ENCODE peak calls at places on chromosomes 7 and 10, in nine cellular contexts. One of them, this sample, is unnamed.

GRCh38 chr7:99457050-99457645 is 8.8 kb downstream of the ATP5MF start:
- DNase-seq in cardiac fibroblast: no peak
- DNase-seq in H9: no peak
- DNase-seq in neural progenitor cell: no peak
- DNase-seq in DND-41: no peak
- DNase-seq in WTC11: no peak
- DNase-seq in fibroblast of lung: no peak
- DNase-seq in activated CD8-positive, alpha-beta T cell treated with anti-CD3 and anti-CD28 coated beads for 36 hours: no peak
- DNase-seq in stomach: no peak
- DNase-seq in this sample: no peak

GRCh38 chr10:22816298-22816653 is 101.9 kb upstream of the PIP4K2A start:
- DNase-seq in fibroblast of lung: peak
- DNase-seq in DND-41: no peak
- DNase-seq in activated CD8-positive, alpha-beta T cell treated with anti-CD3 and anti-CD28 coated beads for 36 hours: peak
- DNase-seq in stomach: no peak
- DNase-seq in WTC11: no peak
- DNase-seq in neural progenitor cell: no peak
- DNase-seq in H9: no peak
- DNase-seq in cardiac fibroblast: peak
- DNase-seq in this sample: no peak

GRCh38 chr7:80095545-80095944 is 39.1 kb upstream of the GNAI1 start:
- DNase-seq in fibroblast of lung: no peak
- DNase-seq in DND-41: no peak
- DNase-seq in H9: no peak
- DNase-seq in stomach: no peak
- DNase-seq in cardiac fibroblast: peak
- DNase-seq in activated CD8-positive, alpha-beta T cell treated with anti-CD3 and anti-CD28 coated beads for 36 hours: no peak
- DNase-seq in neural progenitor cell: no peak
- DNase-seq in WTC11: no peak
- DNase-seq in this sample: no peak

GRCh38 chr7:31776616-31777015 is 89.6 kb downstream of the PPP1R17 start:
- DNase-seq in H9: no peak
- DNase-seq in DND-41: no peak
- DNase-seq in neural progenitor cell: peak
- DNase-seq in activated CD8-positive, alpha-beta T cell treated with anti-CD3 and anti-CD28 coated beads for 36 hours: no peak
- DNase-seq in fibroblast of lung: peak
- DNase-seq in WTC11: no peak
- DNase-seq in stomach: no peak
- DNase-seq in cardiac fibroblast: peak
- DNase-seq in this sample: no peak

GRCh38 chr7:128863433-128863989 is 855 bp downstream of the ATP6V1F start:
- DNase-seq in H9: peak
- DNase-seq in activated CD8-positive, alpha-beta T cell treated with anti-CD3 and anti-CD28 coated beads for 36 hours: peak
- DNase-seq in WTC11: peak
- DNase-seq in DND-41: peak
- DNase-seq in stomach: peak
- DNase-seq in neural progenitor cell: peak
- DNase-seq in fibroblast of lung: peak
- DNase-seq in cardiac fibroblast: peak
- DNase-seq in this sample: peak

GRCh38 chr10:132725202-132725601 is 60.7 kb downstream of the NKX6-2 start:
- DNase-seq in fibroblast of lung: no peak
- DNase-seq in cardiac fibroblast: no peak
- DNase-seq in stomach: no peak
- DNase-seq in H9: no peak
- DNase-seq in activated CD8-positive, alpha-beta T cell treated with anti-CD3 and anti-CD28 coated beads for 36 hours: no peak
- DNase-seq in WTC11: no peak
- DNase-seq in DND-41: no peak
- DNase-seq in neural progenitor cell: no peak
- DNase-seq in this sample: no peak

GRCh38 chr7:36946401-36946739 is 222.1 kb upstream of the AOAH start:
- DNase-seq in WTC11: no peak
- DNase-seq in neural progenitor cell: no peak
- DNase-seq in H9: no peak
- DNase-seq in stomach: no peak
- DNase-seq in fibroblast of lung: no peak
- DNase-seq in cardiac fibroblast: no peak
- DNase-seq in activated CD8-positive, alpha-beta T cell treated with anti-CD3 and anti-CD28 coated beads for 36 hours: no peak
- DNase-seq in DND-41: no peak
- DNase-seq in this sample: no peak

GRCh38 chr10:52951819-52952218 is 179.2 kb upstream of the MBL2 start:
- DNase-seq in WTC11: peak
- DNase-seq in activated CD8-positive, alpha-beta T cell treated with anti-CD3 and anti-CD28 coated beads for 36 hours: peak
- DNase-seq in fibroblast of lung: peak
- DNase-seq in DND-41: no peak
- DNase-seq in cardiac fibroblast: peak
- DNase-seq in neural progenitor cell: peak
- DNase-seq in stomach: peak
- DNase-seq in H9: peak
- DNase-seq in this sample: peak

GRCh38 chr10:132834891-132835847 is 49.2 kb upstream of the NKX6-2 start:
- DNase-seq in WTC11: no peak
- DNase-seq in activated CD8-positive, alpha-beta T cell treated with anti-CD3 and anti-CD28 coated beads for 36 hours: no peak
- DNase-seq in neural progenitor cell: no peak
- DNase-seq in DND-41: no peak
- DNase-seq in fibroblast of lung: no peak
- DNase-seq in cardiac fibroblast: no peak
- DNase-seq in stomach: no peak
- DNase-seq in H9: peak
- DNase-seq in this sample: no peak

GRCh38 chr7:27182861-27183681 is 2.0 kb downstream of the HOXA11 start:
- DNase-seq in fibroblast of lung: no peak
- DNase-seq in activated CD8-positive, alpha-beta T cell treated with anti-CD3 and anti-CD28 coated beads for 36 hours: no peak
- DNase-seq in neural progenitor cell: peak
- DNase-seq in H9: peak
- DNase-seq in cardiac fibroblast: no peak
- DNase-seq in stomach: peak
- DNase-seq in DND-41: no peak
- DNase-seq in WTC11: peak
- DNase-seq in this sample: no peak

GRCh38 chr10:122287584-122287983 is 16.5 kb downstream of the BTBD16 start:
- DNase-seq in neural progenitor cell: no peak
- DNase-seq in stomach: no peak
- DNase-seq in cardiac fibroblast: no peak
- DNase-seq in WTC11: no peak
- DNase-seq in activated CD8-positive, alpha-beta T cell treated with anti-CD3 and anti-CD28 coated beads for 36 hours: no peak
- DNase-seq in H9: no peak
- DNase-seq in DND-41: no peak
- DNase-seq in fibroblast of lung: no peak
- DNase-seq in this sample: no peak

GRCh38 chr7:30795161-30795943 is 24.1 kb downstream of the MINDY4 start:
- DNase-seq in DND-41: no peak
- DNase-seq in activated CD8-positive, alpha-beta T cell treated with anti-CD3 and anti-CD28 coated beads for 36 hours: no peak
- DNase-seq in cardiac fibroblast: no peak
- DNase-seq in WTC11: no peak
- DNase-seq in H9: no peak
- DNase-seq in stomach: no peak
- DNase-seq in neural progenitor cell: no peak
- DNase-seq in fibroblast of lung: no peak
- DNase-seq in this sample: no peak

GRCh38 chr10:37520488-37520887 is 336.9 kb downstream of the ZNF248 start:
- DNase-seq in H9: no peak
- DNase-seq in fibroblast of lung: no peak
- DNase-seq in stomach: no peak
- DNase-seq in neural progenitor cell: no peak
- DNase-seq in DND-41: no peak
- DNase-seq in cardiac fibroblast: no peak
- DNase-seq in WTC11: no peak
- DNase-seq in activated CD8-positive, alpha-beta T cell treated with anti-CD3 and anti-CD28 coated beads for 36 hours: no peak
- DNase-seq in this sample: no peak

GRCh38 chr7:27204851-27205322 is 5.0 kb upstream of the HOXA13 start:
- DNase-seq in activated CD8-positive, alpha-beta T cell treated with anti-CD3 and anti-CD28 coated beads for 36 hours: no peak
- DNase-seq in neural progenitor cell: peak
- DNase-seq in H9: peak
- DNase-seq in stomach: no peak
- DNase-seq in fibroblast of lung: no peak
- DNase-seq in DND-41: no peak
- DNase-seq in cardiac fibroblast: no peak
- DNase-seq in WTC11: no peak
- DNase-seq in this sample: no peak

GRCh38 chr7:102415685-102416225 is 17.6 kb upstream of the ORAI2 start:
- DNase-seq in DND-41: no peak
- DNase-seq in cardiac fibroblast: no peak
- DNase-seq in neural progenitor cell: no peak
- DNase-seq in H9: no peak
- DNase-seq in fibroblast of lung: no peak
- DNase-seq in stomach: no peak
- DNase-seq in WTC11: no peak
- DNase-seq in activated CD8-positive, alpha-beta T cell treated with anti-CD3 and anti-CD28 coated beads for 36 hours: peak
- DNase-seq in this sample: no peak

GRCh38 chr7:949021-949934 is 5.2 kb downstream of the ADAP1 start:
- DNase-seq in H9: peak
- DNase-seq in stomach: peak
- DNase-seq in fibroblast of lung: no peak
- DNase-seq in activated CD8-positive, alpha-beta T cell treated with anti-CD3 and anti-CD28 coated beads for 36 hours: no peak
- DNase-seq in cardiac fibroblast: no peak
- DNase-seq in DND-41: no peak
- DNase-seq in WTC11: no peak
- DNase-seq in neural progenitor cell: no peak
- DNase-seq in this sample: no peak
- TF ChIP-seq CTCF in H9: no peak
- TF ChIP-seq CTCF in stomach: no peak
- TF ChIP-seq CTCF in fibroblast of lung: no peak
- TF ChIP-seq CTCF in activated CD8-positive, alpha-beta T cell treated with anti-CD3 and anti-CD28 coated beads for 36 hours: no peak
- TF ChIP-seq CTCF in cardiac fibroblast: no peak
- TF ChIP-seq CTCF in DND-41: no peak
- TF ChIP-seq CTCF in WTC11: no peak
- TF ChIP-seq CTCF in neural progenitor cell: no peak
- TF ChIP-seq CTCF in this sample: no peak

GRCh38 chr10:69376662-69377061 is 40.1 kb downstream of the TACR2 start:
- DNase-seq in stomach: no peak
- DNase-seq in cardiac fibroblast: no peak
- DNase-seq in fibroblast of lung: no peak
- DNase-seq in WTC11: no peak
- DNase-seq in H9: no peak
- DNase-seq in activated CD8-positive, alpha-beta T cell treated with anti-CD3 and anti-CD28 coated beads for 36 hours: no peak
- DNase-seq in DND-41: no peak
- DNase-seq in neural progenitor cell: no peak
- DNase-seq in this sample: no peak

GRCh38 chr10:69377191-69377590 is 39.5 kb downstream of the TACR2 start:
- DNase-seq in stomach: no peak
- DNase-seq in activated CD8-positive, alpha-beta T cell treated with anti-CD3 and anti-CD28 coated beads for 36 hours: no peak
- DNase-seq in neural progenitor cell: no peak
- DNase-seq in DND-41: no peak
- DNase-seq in fibroblast of lung: no peak
- DNase-seq in WTC11: no peak
- DNase-seq in H9: no peak
- DNase-seq in cardiac fibroblast: no peak
- DNase-seq in this sample: no peak

GRCh38 chr10:69374931-69375306 is 41.8 kb downstream of the TACR2 start:
- DNase-seq in H9: no peak
- DNase-seq in fibroblast of lung: no peak
- DNase-seq in neural progenitor cell: no peak
- DNase-seq in cardiac fibroblast: no peak
- DNase-seq in activated CD8-positive, alpha-beta T cell treated with anti-CD3 and anti-CD28 coated beads for 36 hours: no peak
- DNase-seq in WTC11: no peak
- DNase-seq in stomach: no peak
- DNase-seq in DND-41: no peak
- DNase-seq in this sample: no peak

GRCh38 chr10:69374242-69374641 is 42.5 kb downstream of the TACR2 start:
- DNase-seq in activated CD8-positive, alpha-beta T cell treated with anti-CD3 and anti-CD28 coated beads for 36 hours: no peak
- DNase-seq in WTC11: no peak
- DNase-seq in cardiac fibroblast: no peak
- DNase-seq in DND-41: no peak
- DNase-seq in fibroblast of lung: no peak
- DNase-seq in H9: no peak
- DNase-seq in stomach: no peak
- DNase-seq in neural progenitor cell: no peak
- DNase-seq in this sample: no peak

GRCh38 chr10:69375307-69376151 is 41.2 kb downstream of the TACR2 start:
- DNase-seq in WTC11: peak
- DNase-seq in fibroblast of lung: peak
- DNase-seq in DND-41: no peak
- DNase-seq in activated CD8-positive, alpha-beta T cell treated with anti-CD3 and anti-CD28 coated beads for 36 hours: peak
- DNase-seq in neural progenitor cell: peak
- DNase-seq in cardiac fibroblast: no peak
- DNase-seq in H9: peak
- DNase-seq in stomach: no peak
- DNase-seq in this sample: no peak
- TF ChIP-seq CTCF in WTC11: no peak
- TF ChIP-seq CTCF in fibroblast of lung: no peak
- TF ChIP-seq CTCF in DND-41: no peak
- TF ChIP-seq CTCF in activated CD8-positive, alpha-beta T cell treated with anti-CD3 and anti-CD28 coated beads for 36 hours: no peak
- TF ChIP-seq CTCF in neural progenitor cell: no peak
- TF ChIP-seq CTCF in cardiac fibroblast: no peak
- TF ChIP-seq CTCF in H9: no peak
- TF ChIP-seq CTCF in stomach: no peak
- TF ChIP-seq CTCF in this sample: no peak

GRCh38 chr7:76165106-76165972 is 36.4 kb upstream of the SRRM3 start:
- DNase-seq in neural progenitor cell: no peak
- DNase-seq in H9: peak
- DNase-seq in DND-41: no peak
- DNase-seq in fibroblast of lung: no peak
- DNase-seq in WTC11: no peak
- DNase-seq in cardiac fibroblast: no peak
- DNase-seq in activated CD8-positive, alpha-beta T cell treated with anti-CD3 and anti-CD28 coated beads for 36 hours: no peak
- DNase-seq in stomach: peak
- DNase-seq in this sample: no peak
- TF ChIP-seq CTCF in neural progenitor cell: no peak
- TF ChIP-seq CTCF in H9: no peak
- TF ChIP-seq CTCF in DND-41: no peak
- TF ChIP-seq CTCF in fibroblast of lung: no peak
- TF ChIP-seq CTCF in WTC11: no peak
- TF ChIP-seq CTCF in cardiac fibroblast: no peak
- TF ChIP-seq CTCF in activated CD8-positive, alpha-beta T cell treated with anti-CD3 and anti-CD28 coated beads for 36 hours: no peak
- TF ChIP-seq CTCF in stomach: no peak
- TF ChIP-seq CTCF in this sample: no peak

GRCh38 chr7:138565451-138566114 is 105.5 kb downstream of the TRIM24 start:
- DNase-seq in activated CD8-positive, alpha-beta T cell treated with anti-CD3 and anti-CD28 coated beads for 36 hours: no peak
- DNase-seq in neural progenitor cell: peak
- DNase-seq in cardiac fibroblast: peak
- DNase-seq in stomach: no peak
- DNase-seq in fibroblast of lung: peak
- DNase-seq in DND-41: peak
- DNase-seq in H9: peak
- DNase-seq in WTC11: peak
- DNase-seq in this sample: no peak

GRCh38 chr7:138563808-138564207 is 103.7 kb downstream of the TRIM24 start:
- DNase-seq in H9: no peak
- DNase-seq in cardiac fibroblast: no peak
- DNase-seq in DND-41: no peak
- DNase-seq in fibroblast of lung: no peak
- DNase-seq in stomach: no peak
- DNase-seq in activated CD8-positive, alpha-beta T cell treated with anti-CD3 and anti-CD28 coated beads for 36 hours: no peak
- DNase-seq in neural progenitor cell: no peak
- DNase-seq in WTC11: no peak
- DNase-seq in this sample: no peak

GRCh38 chr7:138568655-138569054 is 108.6 kb downstream of the TRIM24 start:
- DNase-seq in fibroblast of lung: no peak
- DNase-seq in H9: no peak
- DNase-seq in stomach: no peak
- DNase-seq in DND-41: no peak
- DNase-seq in neural progenitor cell: no peak
- DNase-seq in WTC11: no peak
- DNase-seq in activated CD8-positive, alpha-beta T cell treated with anti-CD3 and anti-CD28 coated beads for 36 hours: no peak
- DNase-seq in cardiac fibroblast: no peak
- DNase-seq in this sample: no peak

GRCh38 chr7:138565071-138565450 is 105.0 kb downstream of the TRIM24 start:
- DNase-seq in DND-41: no peak
- DNase-seq in WTC11: no peak
- DNase-seq in activated CD8-positive, alpha-beta T cell treated with anti-CD3 and anti-CD28 coated beads for 36 hours: no peak
- DNase-seq in H9: no peak
- DNase-seq in cardiac fibroblast: no peak
- DNase-seq in neural progenitor cell: no peak
- DNase-seq in fibroblast of lung: no peak
- DNase-seq in stomach: no peak
- DNase-seq in this sample: no peak

GRCh38 chr7:138564365-138564764 is 104.3 kb downstream of the TRIM24 start:
- DNase-seq in cardiac fibroblast: no peak
- DNase-seq in DND-41: no peak
- DNase-seq in activated CD8-positive, alpha-beta T cell treated with anti-CD3 and anti-CD28 coated beads for 36 hours: no peak
- DNase-seq in H9: no peak
- DNase-seq in stomach: peak
- DNase-seq in fibroblast of lung: peak
- DNase-seq in WTC11: no peak
- DNase-seq in neural progenitor cell: no peak
- DNase-seq in this sample: no peak
- TF ChIP-seq CTCF in cardiac fibroblast: no peak
- TF ChIP-seq CTCF in DND-41: no peak
- TF ChIP-seq CTCF in activated CD8-positive, alpha-beta T cell treated with anti-CD3 and anti-CD28 coated beads for 36 hours: no peak
- TF ChIP-seq CTCF in H9: no peak
- TF ChIP-seq CTCF in stomach: no peak
- TF ChIP-seq CTCF in fibroblast of lung: no peak
- TF ChIP-seq CTCF in WTC11: no peak
- TF ChIP-seq CTCF in neural progenitor cell: no peak
- TF ChIP-seq CTCF in this sample: no peak